ENCODE peak calls at places on chromosome 13, in four cellular contexts. P is mucosa of gallbladder; I is stimulated activated CD4-positive, alpha-beta T cell treated with anti-CD3 and anti-CD28 coated beads, Interleukin-4, amount 100 ng/mL, for 48 hours; L is effector memory CD8-positive, alpha-beta T cell. D is an unnamed sample.

GRCh38 chr13:43185206-43185605 is 161.8 kb downstream of the DNAJC15 start:
- DNase-seq in P (no peak), I (no peak), L (no peak), D (peak; percentile 55)

GRCh38 chr13:60396783-60397692 is at the start of gene TDRD3:
- DNase-seq in P (peak; percentile 85), I (peak; percentile 61), L (peak; percentile 75), D (peak; percentile 86)

GRCh38 chr13:78465250-78465649 is 138.1 kb downstream of the POU4F1 start:
- DNase-seq in P (no peak), I (no peak), L (no peak), D (no peak)

GRCh38 chr13:25943666-25944065 is 108.2 kb downstream of the SHISA2 start:
- DNase-seq in P (no peak), I (no peak), L (no peak), D (no peak)

GRCh38 chr13:94673841-94674240 is 38.5 kb downstream of the SOX21 start:
- DNase-seq in P (no peak), I (no peak), L (no peak), D (no peak)

GRCh38 chr13:50156140-50156539 is 140.9 kb downstream of the KCNRG start:
- DNase-seq in P (no peak), I (no peak), L (no peak), D (no peak)

GRCh38 chr13:79128158-79128557 is 277.9 kb downstream of the RBM26 start:
- DNase-seq in P (no peak), I (no peak), L (no peak), D (no peak)

GRCh38 chr13:108269601-108270328 is at the start of gene TNFSF13B:
- DNase-seq in P (peak; percentile 28), I (peak; percentile 15), L (peak; percentile 19), D (peak; percentile 52)

GRCh38 chr13:39516140-39516539 is 86.9 kb downstream of the LHFPL6 start:
- DNase-seq in P (no peak), I (no peak), L (no peak), D (no peak)

GRCh38 chr13:45055198-45055901 is 65.0 kb upstream of the GTF2F2 start:
- DNase-seq in P (no peak), I (peak; percentile 22), L (no peak), D (no peak)

GRCh38 chr13:30743319-30744055 is 8.1 kb downstream of the ALOX5AP start:
- DNase-seq in P (peak; percentile 55), I (no peak), L (no peak), D (no peak)

GRCh38 chr13:59570204-59570603 is 593.5 kb downstream of the DIAPH3 start:
- DNase-seq in P (no peak), I (no peak), L (no peak), D (no peak)

GRCh38 chr13:34035676-34036325 is 217.9 kb downstream of the RFC3 start:
- DNase-seq in P (no peak), I (no peak), L (no peak), D (no peak)

GRCh38 chr13:94552095-94552494 is 43.9 kb downstream of the TGDS start:
- DNase-seq in P (no peak), I (no peak), L (no peak), D (no peak)

GRCh38 chr13:21010621-21011020 is 50.8 kb downstream of the LATS2 start:
- DNase-seq in P (no peak), I (no peak), L (no peak), D (no peak)

GRCh38 chr13:51556740-51557139 is 27.5 kb upstream of the WDFY2 start:
- DNase-seq in P (no peak), I (no peak), L (no peak), D (peak; percentile 54)

GRCh38 chr13:28411859-28412353 is 83.0 kb downstream of the FLT1 start:
- DNase-seq in P (no peak), I (no peak), L (no peak), D (no peak)

GRCh38 chr13:49441846-49442245 is 2.0 kb downstream of the CAB39L start:
- DNase-seq in P (no peak), I (no peak), L (no peak), D (no peak)

GRCh38 chr13:112245959-112246358 is 130.2 kb upstream of the SPACA7 start:
- DNase-seq in P (no peak), I (no peak), L (no peak), D (no peak)